ENCODE peak calls at places on chromosomes 2 and 18, in eight cellular contexts. K, L, M, O, Q, H, P and I are unnamed samples. For H3K36me3, the result is how much of the 10 kb centered on the place peaks cover.

GRCh38 chr2:175914846-175915245 is 87.2 kb downstream of the LNPK start:
- DNase-seq in H (no peak), L (no peak), P (no peak), M (no peak), Q (no peak), O (no peak), K (no peak), I (no peak)

GRCh38 chr2:185608799-185609198 is 129.8 kb upstream of the FSIP2 start:
- DNase-seq in P (no peak), M (no peak), H (peak), K (no peak), Q (no peak), L (no peak), O (no peak), I (no peak)

GRCh38 chr18:63098014-63098981 is 221.3 kb downstream of the BCL2 start:
- DNase-seq in K (no peak), Q (no peak), P (no peak), H (no peak), M (no peak), O (no peak), L (no peak), I (no peak)

GRCh38 chr2:124804014-124804940 is 779.2 kb downstream of the CNTNAP5 start:
- DNase-seq in K (peak), M (no peak), L (no peak), Q (no peak), O (no peak), P (no peak), H (peak), I (no peak)

GRCh38 chr18:34867520-34867919 is 157.4 kb downstream of the DTNA start:
- DNase-seq in M (no peak), P (no peak), L (no peak), Q (no peak), H (no peak), O (no peak), K (peak), I (peak)

GRCh38 chr2:181041661-181042060 is 61.3 kb downstream of the UBE2E3 start:
- DNase-seq in Q (no peak), L (no peak), M (no peak), P (no peak), K (no peak), O (no peak), H (no peak), I (no peak)

GRCh38 chr18:12064086-12064763 is 29.4 kb upstream of the ANKRD62 start:
- DNase-seq in K (no peak), L (no peak), M (no peak), Q (no peak), H (no peak), P (no peak), O (no peak), I (no peak)

GRCh38 chr2:182672471-182673165 is 43.4 kb upstream of the DNAJC10 start:
- DNase-seq in H (peak), O (no peak), L (no peak), M (no peak), Q (no peak), P (no peak), K (no peak), I (no peak)

GRCh38 chr2:112259509-112260294 is 4.9 kb upstream of the ZC3H8 start:
- DNase-seq in O (peak), H (peak), K (peak), Q (peak), L (peak), P (peak), M (peak), I (peak)

GRCh38 chr2:95308426-95308990 is 11.4 kb downstream of the KCNIP3 start:
- DNase-seq in Q (no peak), P (no peak), L (no peak), O (no peak), M (no peak), H (no peak), K (no peak), I (no peak)

GRCh38 chr2:120289221-120289906 is 36.7 kb downstream of the RALB start:
- DNase-seq in M (no peak), P (no peak), H (no peak), L (no peak), Q (no peak), K (no peak), O (no peak), I (no peak)

GRCh38 chr18:67464499-67464898 is 52.0 kb downstream of the DSEL start:
- DNase-seq in O (no peak), K (no peak), Q (peak), P (no peak), H (no peak), L (no peak), M (no peak), I (no peak)

GRCh38 chr2:233535276-233535675 is 31.3 kb downstream of the USP40 start:
- DNase-seq in H (no peak), Q (no peak), K (no peak), L (no peak), P (no peak), M (no peak), O (no peak), I (no peak)

GRCh38 chr2:66561645-66562336 is 126.9 kb downstream of the MEIS1 start:
- DNase-seq in Q (no peak), P (no peak), K (peak), M (no peak), L (no peak), O (no peak), H (peak), I (no peak)

GRCh38 chr2:205193829-205194228 is 488.5 kb upstream of the NRP2 start:
- DNase-seq in O (no peak), M (no peak), Q (no peak), H (no peak), K (no peak), L (no peak), P (no peak), I (no peak)

GRCh38 chr2:229586746-229587705 is 127.3 kb downstream of the DNER start:
- DNase-seq in H (peak), P (peak), O (no peak), K (peak), L (peak), M (peak), Q (peak), I (peak)

GRCh38 chr2:207037813-207038212 is 98.5 kb downstream of the CPO start:
- DNase-seq in K (no peak), M (no peak), Q (no peak), H (peak), O (no peak), P (no peak), L (no peak), I (no peak)

DNA sequence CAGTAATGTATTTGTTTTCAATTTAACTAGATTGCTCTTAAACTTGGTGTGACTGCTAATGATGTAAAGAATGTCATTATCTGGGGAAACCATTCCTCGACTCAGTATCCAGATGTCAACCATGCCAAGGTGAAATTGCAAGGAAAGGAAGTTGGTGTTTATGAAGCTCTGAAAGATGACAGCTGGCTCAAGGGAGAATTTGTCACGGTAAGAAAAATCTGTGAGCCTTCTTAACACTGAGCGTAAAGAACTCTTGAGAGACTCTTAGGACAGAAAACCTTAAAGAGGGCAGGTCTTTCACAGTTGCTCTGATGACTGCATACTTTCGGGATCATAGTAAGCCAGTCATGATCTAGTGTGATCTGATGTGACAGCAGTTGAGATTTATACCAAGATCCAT is 15.9 kb downstream of the MDH1 start:
- DNase-seq in O (no peak), Q (no peak), M (no peak), L (no peak), K (no peak), H (no peak), P (no peak), I (no peak)
- H3K36me3 ChIP-seq in O (under half), Q (half or more), M (half or more), L (half or more), K (under half), H (under half), P (under half), I (under half)

GRCh38 chr2:71465356-71465755 is 12.0 kb downstream of the DYSF start:
- DNase-seq in O (no peak), P (no peak), L (no peak), M (peak), Q (no peak), H (no peak), K (no peak), I (no peak)

GRCh38 chr2:71466301-71467179 is 13.2 kb downstream of the DYSF start:
- DNase-seq in Q (peak), H (no peak), K (peak), M (peak), O (no peak), P (peak), L (peak), I (no peak)

GRCh38 chr2:71467180-71467815 is 13.9 kb downstream of the DYSF start:
- DNase-seq in L (no peak), K (no peak), M (peak), O (no peak), H (no peak), P (peak), Q (no peak), I (no peak)

GRCh38 chr2:71464389-71464788 is 11.0 kb downstream of the DYSF start:
- DNase-seq in K (no peak), O (no peak), Q (no peak), H (no peak), L (no peak), M (peak), P (no peak), I (no peak)

DNA sequence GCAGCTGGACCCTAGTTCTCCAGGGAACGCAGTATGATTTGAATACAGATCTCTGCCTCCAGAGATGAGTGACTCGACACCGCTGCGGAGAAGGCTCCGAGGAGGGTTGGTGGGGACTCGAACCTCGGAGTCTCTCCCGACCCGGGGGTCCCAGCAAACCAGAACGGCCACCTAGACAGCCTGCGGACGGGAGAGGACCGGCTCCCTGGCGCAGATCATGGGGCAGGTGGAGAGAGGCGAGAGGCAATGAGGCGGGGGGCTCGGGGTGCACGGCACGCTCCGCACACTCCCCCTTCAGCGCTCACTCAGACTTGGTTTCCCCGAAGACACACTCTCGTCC is 12.6 kb downstream of the DYSF start:
- DNase-seq in H (no peak), P (no peak), Q (no peak), O (no peak), L (no peak), M (no peak), K (no peak), I (no peak)
- H3K4me3 ChIP-seq in H (no peak), P (no peak), Q (peak), O (no peak), L (peak), M (peak), K (peak), I (peak)

GRCh38 chr2:18455256-18455862 is 105.1 kb downstream of the RDH14 start:
- DNase-seq in K (peak), M (peak), P (no peak), L (peak), O (no peak), Q (no peak), H (peak), I (no peak)

GRCh38 chr2:18454692-18455255 is 105.7 kb downstream of the RDH14 start:
- DNase-seq in K (no peak), H (peak), M (no peak), L (no peak), Q (no peak), O (no peak), P (no peak), I (no peak)

DNA sequence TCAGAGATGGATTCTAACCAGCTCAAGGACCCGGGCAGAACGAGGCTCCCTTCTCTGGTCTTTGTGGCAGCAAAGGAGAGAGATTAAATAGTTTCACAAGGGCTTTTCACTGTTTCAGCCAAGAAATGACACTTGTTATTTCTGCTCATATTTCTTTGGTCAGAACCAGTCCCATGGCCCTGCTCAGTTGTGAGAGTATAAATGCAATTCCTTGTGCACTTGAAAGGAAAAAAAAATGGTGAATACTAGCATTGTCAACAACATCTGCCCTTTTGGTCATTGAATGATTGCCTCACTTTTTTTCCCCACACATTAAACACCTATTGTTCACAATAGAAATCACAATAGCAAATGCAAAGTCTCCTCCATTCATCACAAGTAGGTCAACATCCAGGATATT is 104.4 kb downstream of the RDH14 start:
- DNase-seq in Q (no peak), L (no peak), K (no peak), O (no peak), H (peak), P (no peak), M (no peak), I (no peak)
- H3K27ac ChIP-seq in Q (no peak), L (peak), K (no peak), O (no peak), H (no peak), P (no peak), M (no peak), I (peak)

DNA sequence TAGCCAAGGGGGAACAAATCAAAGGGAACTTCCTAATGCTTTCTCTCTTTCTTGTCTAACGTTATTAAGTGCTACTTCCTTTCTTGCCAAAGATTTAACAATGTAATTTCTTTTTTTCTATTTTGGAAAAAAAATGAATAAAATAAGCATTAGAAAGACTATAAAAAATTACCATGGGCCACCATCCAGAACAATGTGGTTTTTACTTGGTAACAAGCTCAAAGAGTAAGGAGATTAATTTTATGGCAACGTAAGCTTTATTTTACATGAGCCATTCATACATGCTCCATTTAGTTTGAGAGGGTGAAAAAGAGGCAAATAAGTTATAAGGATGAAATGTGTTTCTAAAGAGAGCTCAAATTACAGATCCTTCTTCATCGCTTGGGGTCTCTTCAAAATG is 40.1 kb downstream of the SERPINE2 start:
- DNase-seq in O (no peak), K (no peak), P (no peak), Q (no peak), H (peak), L (no peak), M (no peak), I (no peak)
- H3K36me3 ChIP-seq in O (under half), K (under half), P (under half), Q (under half), H (under half), L (under half), M (under half), I (under half)

GRCh38 chr2:197368412-197368811 is 57.8 kb upstream of the ANKRD44 start:
- DNase-seq in P (no peak), K (no peak), L (no peak), M (no peak), Q (no peak), H (no peak), O (no peak), I (no peak)
- H3K4me3 ChIP-seq in P (no peak), K (no peak), L (peak), M (no peak), Q (no peak), H (no peak), O (no peak), I (no peak)

GRCh38 chr2:97845818-97846217 is 132.4 kb downstream of the ZAP70 start:
- DNase-seq in H (no peak), O (no peak), P (no peak), K (no peak), L (no peak), M (no peak), Q (no peak), I (no peak)
- H3K27ac ChIP-seq in H (no peak), O (no peak), P (no peak), K (no peak), L (no peak), M (no peak), Q (no peak), I (no peak)